ENCODE peak calls at places on chromosomes 6 and 20, in six cellular contexts. J is right cardiac atrium; D is stimulated activated CD8-positive, alpha-beta memory T cell treated with anti-CD3 and anti-CD28 coated beads, Interleukin-4, amount 100 ng/mL, for 48 hours; X is stimulated activated CD4-positive, alpha-beta T cell treated with anti-CD3 and anti-CD28 coated beads, Interleukin-1b, Interleukin-23, amount 100 ng/mL, for 1 hour; G is B cell; W is AG04450. U is an unnamed sample.

GRCh38 chr6:52724041-52724405 is 39.3 kb downstream of the GSTA2 start:
- DNase-seq in G (no peak), X (no peak), J (no peak), D (no peak), W (peak), U (no peak)

GRCh38 chr20:47274449-47275108 is 81.9 kb downstream of the ZMYND8 start:
- DNase-seq in G (no peak), J (no peak), W (peak), D (peak), X (no peak), U (no peak)

GRCh38 chr20:46394872-46395470 is 11.4 kb downstream of the ELMO2 start:
- DNase-seq in W (no peak), G (no peak), D (no peak), J (no peak), X (no peak), U (no peak)

GRCh38 chr6:122956376-122956775 is 39.7 kb upstream of the CLVS2 start:
- DNase-seq in D (no peak), G (no peak), X (no peak), W (no peak), J (no peak), U (no peak)

GRCh38 chr6:111721677-111722219 is 116.1 kb upstream of the TRAF3IP2 start:
- DNase-seq in J (no peak), W (no peak), G (peak), X (peak), D (peak), U (no peak)

GRCh38 chr6:54191460-54191859 is 80.2 kb downstream of the MLIP start:
- DNase-seq in W (peak), X (no peak), J (no peak), D (no peak), G (no peak), U (no peak)

GRCh38 chr20:35801865-35802264 is 30.1 kb downstream of the PHF20 start:
- DNase-seq in X (no peak), G (no peak), J (no peak), W (no peak), D (no peak), U (no peak)

GRCh38 chr6:110101885-110102284 is 77.6 kb downstream of the WASF1 start:
- DNase-seq in G (peak), X (no peak), W (no peak), D (no peak), J (no peak), U (no peak)

GRCh38 chr6:137926207-137926731 is 59.2 kb downstream of the TNFAIP3 start:
- DNase-seq in X (no peak), J (no peak), D (peak), W (peak), G (no peak), U (no peak)

GRCh38 chr20:50663095-50663821 is 28.1 kb downstream of the RIPOR3 start:
- DNase-seq in J (no peak), D (no peak), G (no peak), W (no peak), X (no peak), U (no peak)

GRCh38 chr6:33248643-33248931 is 23.1 kb downstream of the VPS52 start:
- DNase-seq in X (no peak), G (no peak), J (no peak), W (no peak), D (peak), U (peak)

GRCh38 chr6:107308676-107309075 is 150.7 kb downstream of the PDSS2 start:
- DNase-seq in W (no peak), J (no peak), X (no peak), D (no peak), G (no peak), U (no peak)

GRCh38 chr6:42394151-42394550 is 57.6 kb downstream of the TRERF1 start:
- DNase-seq in X (no peak), G (no peak), D (peak), W (no peak), J (no peak), U (no peak)

GRCh38 chr20:61251529-61252393 is at the start of gene CDH4:
- DNase-seq in J (no peak), G (no peak), X (no peak), D (peak), W (no peak), U (no peak)

GRCh38 chr20:5400164-5400762 is 83.5 kb upstream of the PROKR2 start:
- DNase-seq in D (no peak), W (no peak), X (no peak), J (no peak), G (no peak), U (no peak)

GRCh38 chr6:158591134-158591809 is 31.4 kb downstream of the TMEM181 start:
- DNase-seq in G (no peak), W (no peak), X (no peak), J (no peak), D (no peak), U (no peak)

GRCh38 chr6:75418233-75418632 is 75.4 kb downstream of the FILIP1 start:
- DNase-seq in J (no peak), X (no peak), W (no peak), D (no peak), G (no peak), U (no peak)

GRCh38 chr20:32558526-32558925 is 26.6 kb downstream of the NOL4L start:
- DNase-seq in W (no peak), G (no peak), D (no peak), X (no peak), J (no peak), U (no peak)

GRCh38 chr6:96923871-96924493 is 546 bp upstream of the KLHL32 start:
- DNase-seq in W (no peak), J (no peak), X (no peak), G (no peak), D (no peak), U (no peak)

GRCh38 chr6:21891065-21891464 is 297.5 kb downstream of the SOX4 start:
- DNase-seq in J (no peak), D (no peak), G (no peak), W (no peak), X (no peak), U (no peak)

GRCh38 chr6:123380257-123380656 is 256.5 kb downstream of the TRDN start:
- DNase-seq in X (no peak), G (no peak), W (no peak), J (no peak), D (no peak), U (no peak)

GRCh38 chr20:14879020-14879697 is 541.7 kb upstream of the FLRT3 start:
- DNase-seq in X (no peak), W (peak), J (no peak), G (no peak), D (no peak), U (no peak)

GRCh38 chr6:118574051-118574865 is 26.2 kb downstream of the PLN start:
- DNase-seq in G (no peak), J (no peak), X (no peak), D (no peak), W (no peak), U (no peak)

GRCh38 chr20:22744341-22745193 is 160.2 kb upstream of the FOXA2 start:
- DNase-seq in D (no peak), J (no peak), W (no peak), G (no peak), X (no peak), U (no peak)

GRCh38 chr6:56527934-56528333 is 114.8 kb downstream of the DST start:
- DNase-seq in D (no peak), W (no peak), J (no peak), G (no peak), X (no peak), U (no peak)

GRCh38 chr6:170429457-170429856 is 122.9 kb downstream of the FAM120B start:
- DNase-seq in J (peak), W (no peak), X (no peak), D (no peak), G (no peak), U (no peak)

GRCh38 chr20:52941803-52942202 is 30.4 kb upstream of the TSHZ2 start:
- DNase-seq in W (no peak), G (no peak), D (no peak), J (no peak), X (no peak), U (no peak)

GRCh38 chr6:22455378-22455777 is 114.0 kb upstream of the HDGFL1 start:
- DNase-seq in G (no peak), X (no peak), J (no peak), W (no peak), D (no peak), U (no peak)

GRCh38 chr6:169921853-169922779 is 170.7 kb downstream of the ERMARD start:
- DNase-seq in G (no peak), X (no peak), W (no peak), J (no peak), D (peak), U (no peak)

GRCh38 chr6:135983720-135984343 is 132.3 kb downstream of the PDE7B start:
- DNase-seq in D (no peak), X (no peak), J (no peak), W (no peak), G (no peak), U (no peak)

GRCh38 chr20:34629342-34629741 is 47.5 kb downstream of the PIGU start:
- DNase-seq in W (no peak), X (no peak), D (no peak), G (no peak), J (peak), U (peak)

GRCh38 chr20:48910360-48910781 is 11.1 kb upstream of the ARFGEF2 start:
- DNase-seq in J (no peak), X (no peak), W (no peak), D (no peak), G (no peak), U (no peak)

GRCh38 chr6:104218132-104218531 is 641.6 kb downstream of the HACE1 start:
- DNase-seq in X (no peak), G (no peak), W (no peak), D (no peak), J (no peak), U (no peak)

GRCh38 chr6:56713285-56713684 is 70.6 kb upstream of the DST start:
- DNase-seq in G (no peak), D (no peak), J (peak), X (no peak), W (no peak), U (no peak)

GRCh38 chr6:83192456-83192855 is 609 bp downstream of the PGM3 start:
- DNase-seq in J (no peak), W (no peak), G (no peak), X (no peak), D (no peak), U (no peak)

GRCh38 chr6:82624251-82624650 is 260.6 kb downstream of the TPBG start:
- DNase-seq in W (no peak), X (no peak), D (no peak), J (no peak), G (no peak), U (no peak)

GRCh38 chr6:1222426-1223311 is 89.2 kb upstream of the FOXQ1 start:
- DNase-seq in G (no peak), W (no peak), X (no peak), D (no peak), J (peak), U (peak)

GRCh38 chr6:21227486-21227885 is 366.1 kb upstream of the SOX4 start:
- DNase-seq in J (no peak), D (no peak), W (no peak), X (no peak), G (no peak), U (no peak)

GRCh38 chr20:56628015-56628872 is 862 bp upstream of the TFAP2C start:
- DNase-seq in W (no peak), X (no peak), D (no peak), G (no peak), J (peak), U (no peak)

GRCh38 chr6:97437087-97437486 is 154.1 kb upstream of the MMS22L start:
- DNase-seq in J (no peak), W (no peak), X (no peak), D (no peak), G (no peak), U (no peak)

U was measured in Right ventricle myocardium superior.